ENCODE peak calls at places on chromosome 6, in nine cellular contexts. C is heart right ventricle, M is colonic mucosa, P is OCI-LY7, T is gastrocnemius medialis, Y is aorta, B is ovary, W is GM23338, Q is GM23248. L is an unnamed sample. For H3K4me1, the result is how much of the 10 kb centered on the place peaks cover.

GRCh38 chr6:16473908-16474791 is 235.8 kb downstream of the GMPR start:
- DNase-seq in Q (no peak), C (no peak), T (no peak), M (no peak), P (no peak), B (no peak), Y (no peak), W (no peak), L (no peak)

GRCh38 chr6:158057213-158057987 is 75.7 kb downstream of the SYNJ2 start:
- DNase-seq in P (no peak), Q (peak), W (no peak), Y (no peak), B (peak), C (no peak), M (no peak), T (no peak), L (no peak)

GRCh38 chr6:41698350-41698781 is 37.0 kb downstream of the TFEB start:
- DNase-seq in W (no peak), B (no peak), T (no peak), C (no peak), Q (peak), M (no peak), P (no peak), Y (no peak), L (no peak)

GRCh38 chr6:27250955-27251671 is 3.6 kb downstream of the PRSS16 start:
- DNase-seq in Y (peak), M (peak), C (peak), T (no peak), B (peak), Q (peak), W (peak), P (peak), L (peak)

GRCh38 chr6:67880939-67881705 is 754.0 kb upstream of the ADGRB3 start:
- DNase-seq in Q (no peak), W (no peak), Y (no peak), P (no peak), C (no peak), M (no peak), T (no peak), B (no peak), L (no peak)

GRCh38 chr6:82363368-82364086 is at the start of gene TPBG:
- DNase-seq in M (peak), C (peak), P (no peak), B (peak), T (no peak), Q (peak), Y (peak), W (peak), L (peak)

GRCh38 chr6:5672581-5673011 is 334.1 kb downstream of the NRN1 start:
- DNase-seq in B (no peak), W (peak), Y (peak), Q (peak), P (no peak), C (no peak), M (no peak), T (peak), L (no peak)

GRCh38 chr6:150406948-150407347 is 38.1 kb downstream of the IYD start:
- DNase-seq in B (no peak), W (no peak), Y (no peak), C (no peak), Q (peak), T (no peak), M (no peak), P (no peak), L (no peak)

GRCh38 chr6:140441256-140441655 is 1066.8 kb upstream of the CITED2 start:
- DNase-seq in W (peak), T (peak), Q (peak), B (peak), C (peak), P (no peak), M (peak), Y (peak), L (peak)

DNA sequence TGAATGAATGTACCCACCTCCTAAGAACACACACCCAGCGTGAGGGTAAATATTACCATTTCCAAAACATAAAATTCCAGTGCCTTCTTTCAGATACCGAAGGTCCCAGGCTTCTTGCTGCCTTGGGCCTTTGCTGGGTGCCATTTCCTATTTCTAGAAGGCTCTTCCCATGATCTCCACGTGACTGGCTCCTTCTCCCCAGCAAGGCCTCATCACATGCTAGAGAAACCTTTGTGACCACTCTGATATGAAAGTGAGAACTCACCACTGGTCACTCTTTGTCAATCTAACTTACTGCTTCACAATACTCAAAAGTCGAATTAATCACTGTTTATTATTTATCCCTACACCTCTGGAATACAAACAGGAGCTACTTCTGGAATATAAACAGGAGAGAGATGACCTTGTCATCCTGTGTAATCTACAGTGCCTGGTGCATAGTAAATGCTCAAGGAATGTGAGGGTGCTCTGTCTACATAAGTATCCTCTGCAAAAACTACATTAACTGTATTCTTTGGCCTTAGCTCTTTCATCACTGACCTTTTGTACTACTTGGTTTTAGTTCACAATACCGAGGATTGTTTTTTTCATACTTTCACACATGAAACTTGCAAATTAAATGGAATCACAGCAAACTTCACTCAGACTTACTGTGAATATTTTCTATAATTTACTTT is 1.6 kb downstream of the STX7 start:
- DNase-seq in M (peak), B (no peak), T (peak), W (no peak), Q (peak), C (no peak), Y (peak), P (peak), L (no peak)
- H3K4me1 ChIP-seq in M (under half), B (under half), T (under half), W (under half), Q (under half), C (under half), Y (under half), P (half or more), L (under half)

GRCh38 chr6:11609324-11610071 is 71.9 kb downstream of the TMEM170B start:
- DNase-seq in C (peak), T (no peak), Q (peak), P (no peak), W (peak), M (no peak), Y (peak), B (peak), L (no peak)
- H3K4me1 ChIP-seq in C (under half), T (under half), Q (under half), P (under half), W (under half), M (under half), Y (under half), B (under half), L (under half)

GRCh38 chr6:43887340-43887858 is 117.4 kb downstream of the VEGFA start:
- DNase-seq in C (no peak), M (no peak), Y (peak), Q (no peak), W (no peak), T (no peak), B (no peak), P (no peak), L (no peak)

GRCh38 chr6:43886067-43886461 is 116.1 kb downstream of the VEGFA start:
- DNase-seq in T (no peak), C (no peak), W (no peak), B (no peak), Y (peak), M (no peak), Q (no peak), P (no peak), L (no peak)

GRCh38 chr6:43887906-43888683 is 118.1 kb downstream of the VEGFA start:
- DNase-seq in M (no peak), B (no peak), W (no peak), Q (no peak), C (no peak), T (peak), Y (no peak), P (no peak), L (no peak)

GRCh38 chr6:43885399-43886066 is 115.5 kb downstream of the VEGFA start:
- DNase-seq in P (no peak), B (no peak), Y (no peak), T (no peak), W (peak), C (no peak), M (no peak), Q (no peak), L (no peak)

GRCh38 chr6:43886717-43887339 is 116.8 kb downstream of the VEGFA start:
- DNase-seq in Y (peak), Q (no peak), T (no peak), P (no peak), W (no peak), M (no peak), C (no peak), B (no peak), L (no peak)
- H3K4me1 ChIP-seq in Y (under half), Q (under half), T (under half), P (under half), W (under half), M (under half), C (under half), B (under half), L (under half)

GRCh38 chr6:35083507-35083906 is 57.6 kb downstream of the TCP11 start:
- DNase-seq in B (peak), Q (no peak), Y (no peak), T (no peak), C (no peak), P (no peak), W (no peak), M (no peak), L (peak)
- H3K4me1 ChIP-seq in B (under half), Q (under half), Y (under half), T (under half), C (under half), P (under half), W (under half), M (under half), L (under half)

DNA sequence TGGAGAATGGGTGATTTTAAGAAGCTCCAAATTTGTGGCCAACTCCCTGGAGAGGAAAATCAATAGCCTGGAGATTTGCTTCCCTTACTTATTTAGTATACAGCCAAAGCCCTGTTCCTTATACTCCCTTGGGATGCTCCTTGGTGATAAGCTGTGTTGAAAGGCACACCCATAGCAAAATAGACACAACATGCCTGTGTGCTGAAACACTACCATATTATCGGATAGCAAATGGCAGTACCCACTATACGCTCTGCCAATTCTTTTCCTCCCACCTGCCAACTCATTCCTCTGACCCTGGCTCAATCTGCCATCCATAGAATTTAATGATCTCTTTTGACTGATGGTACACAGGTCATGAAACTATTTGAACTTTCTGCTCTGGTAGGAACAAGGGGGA is 98.2 kb downstream of the CLIC5 start:
- DNase-seq in B (no peak), Q (no peak), P (no peak), T (no peak), Y (no peak), C (no peak), W (no peak), M (no peak), L (no peak)
- H3K4me1 ChIP-seq in B (under half), Q (under half), P (under half), T (under half), Y (under half), C (under half), W (under half), M (under half), L (under half)

DNA sequence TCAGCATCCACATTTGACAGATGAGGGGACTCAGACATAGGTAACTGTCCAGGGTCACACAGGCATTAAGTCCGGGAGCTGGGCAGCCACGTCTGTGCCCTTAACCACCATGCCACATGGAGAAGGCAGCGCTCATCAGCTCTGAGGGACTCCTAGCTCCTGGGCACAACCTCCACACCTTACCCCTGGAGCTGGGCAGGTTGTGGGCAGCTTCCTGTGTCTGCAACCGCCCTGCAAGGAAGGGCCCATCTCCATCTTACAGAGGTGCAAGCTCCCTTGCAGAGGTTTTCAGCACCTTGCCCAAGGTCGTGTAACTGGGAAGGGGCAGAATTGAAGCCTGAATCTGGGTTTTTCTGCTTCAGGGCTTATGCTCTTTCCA is 7.9 kb downstream of the CCDC167 start:
- DNase-seq in P (no peak), C (no peak), Y (no peak), W (no peak), B (no peak), Q (no peak), T (no peak), M (no peak), L (no peak)
- H3K4me1 ChIP-seq in P (under half), C (under half), Y (under half), W (under half), B (under half), Q (under half), T (under half), M (under half), L (under half)

GRCh38 chr6:142726616-142727015 is 218.4 kb downstream of the HIVEP2 start:
- DNase-seq in B (no peak), Y (no peak), P (no peak), W (no peak), T (no peak), M (no peak), Q (no peak), C (no peak), L (no peak)

GRCh38 chr6:142728910-142729481 is 216.0 kb downstream of the HIVEP2 start:
- DNase-seq in M (no peak), C (no peak), B (no peak), W (no peak), T (no peak), P (peak), Q (peak), Y (no peak), L (no peak)

GRCh38 chr6:142725024-142725770 is 219.8 kb downstream of the HIVEP2 start:
- DNase-seq in Y (no peak), B (no peak), C (no peak), P (no peak), M (no peak), T (no peak), W (no peak), Q (no peak), L (no peak)

GRCh38 chr6:142729618-142730017 is 215.4 kb downstream of the HIVEP2 start:
- DNase-seq in C (no peak), Q (no peak), B (no peak), Y (no peak), M (no peak), W (no peak), T (no peak), P (no peak), L (no peak)

DNA sequence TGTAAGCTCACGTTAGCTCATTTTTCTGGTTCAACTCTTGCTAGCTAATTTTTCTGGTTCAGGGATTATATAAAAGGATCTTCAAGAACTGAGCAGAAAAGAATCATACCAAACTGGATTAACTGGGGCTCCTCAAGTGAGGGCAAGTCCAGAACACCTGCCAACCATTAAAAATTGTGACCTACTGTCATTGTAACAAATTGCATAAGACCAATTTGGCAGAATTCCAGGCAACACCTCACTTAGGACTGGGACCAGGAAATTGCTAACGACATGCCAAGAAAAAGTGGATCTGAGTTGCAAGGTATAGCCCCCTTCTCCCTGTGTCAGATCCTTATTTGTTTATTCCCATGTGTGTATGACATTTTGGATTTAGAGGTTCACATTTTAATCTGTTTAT is 216.6 kb downstream of the HIVEP2 start:
- DNase-seq in B (no peak), M (peak), Y (no peak), P (no peak), C (no peak), T (no peak), Q (no peak), W (no peak), L (no peak)
- H3K4me1 ChIP-seq in B (under half), M (under half), Y (under half), P (under half), C (under half), T (under half), Q (under half), W (under half), L (under half)